ENCODE peak calls at places on chromosomes 12 and 14, in seven cellular contexts. One of them, this sample, is unnamed.
A peak's percentile ranks its signal among the peaks of the same experiment; 100 is the strongest.

GRCh38 chr12:94094700-94095099 is 53.7 kb upstream of the PLXNC1 start:
- DNase-seq in A673: no peak
- DNase-seq in IMR-90: no peak
- DNase-seq in GM10248: no peak
- DNase-seq in AG09309: no peak
- DNase-seq in upper lobe of right lung: no peak
- DNase-seq in neural crest cell: no peak
- DNase-seq in this sample: no peak

GRCh38 chr14:101758913-101759593 is 2.5 kb upstream of the PPP2R5C start:
- DNase-seq in A673: no peak
- DNase-seq in IMR-90: no peak
- DNase-seq in GM10248: no peak
- DNase-seq in AG09309: no peak
- DNase-seq in upper lobe of right lung: no peak
- DNase-seq in neural crest cell: no peak
- DNase-seq in this sample: no peak

GRCh38 chr12:57069522-57069921 is 9.1 kb downstream of the NEMP1 start:
- DNase-seq in A673: peak; percentile 86
- DNase-seq in IMR-90: peak; percentile 87
- DNase-seq in GM10248: peak; percentile 65
- DNase-seq in AG09309: peak; percentile 76
- DNase-seq in upper lobe of right lung: no peak
- DNase-seq in neural crest cell: peak; percentile 48
- DNase-seq in this sample: no peak

GRCh38 chr12:102401087-102401486 is 79.3 kb downstream of the IGF1 start:
- DNase-seq in A673: no peak
- DNase-seq in IMR-90: no peak
- DNase-seq in GM10248: no peak
- DNase-seq in AG09309: no peak
- DNase-seq in upper lobe of right lung: no peak
- DNase-seq in neural crest cell: no peak
- DNase-seq in this sample: no peak

GRCh38 chr12:96445743-96446655 is 43.4 kb upstream of the CFAP54 start:
- DNase-seq in A673: peak; percentile 73
- DNase-seq in IMR-90: peak; percentile 99
- DNase-seq in GM10248: peak; percentile 58
- DNase-seq in AG09309: peak; percentile 70
- DNase-seq in upper lobe of right lung: no peak
- DNase-seq in neural crest cell: no peak
- DNase-seq in this sample: no peak

GRCh38 chr12:24728366-24728765 is 220.5 kb downstream of the BCAT1 start:
- DNase-seq in A673: peak; percentile 63
- DNase-seq in IMR-90: peak; percentile 55
- DNase-seq in GM10248: peak; percentile 28
- DNase-seq in AG09309: peak; percentile 14
- DNase-seq in upper lobe of right lung: no peak
- DNase-seq in neural crest cell: no peak
- DNase-seq in this sample: no peak

GRCh38 chr12:13211191-13211858 is 14.8 kb downstream of the EMP1 start:
- DNase-seq in A673: no peak
- DNase-seq in IMR-90: peak; percentile 34
- DNase-seq in GM10248: no peak
- DNase-seq in AG09309: no peak
- DNase-seq in upper lobe of right lung: no peak
- DNase-seq in neural crest cell: no peak
- DNase-seq in this sample: no peak

GRCh38 chr14:68939893-68940613 is 39.0 kb downstream of the ACTN1 start:
- DNase-seq in A673: peak; percentile 89
- DNase-seq in IMR-90: peak; percentile 97
- DNase-seq in GM10248: no peak
- DNase-seq in AG09309: peak; percentile 87
- DNase-seq in upper lobe of right lung: no peak
- DNase-seq in neural crest cell: no peak
- DNase-seq in this sample: peak; percentile 98

GRCh38 chr14:51147183-51147582 is 52.3 kb upstream of the TRIM9 start:
- DNase-seq in A673: no peak
- DNase-seq in IMR-90: no peak
- DNase-seq in GM10248: no peak
- DNase-seq in AG09309: no peak
- DNase-seq in upper lobe of right lung: no peak
- DNase-seq in neural crest cell: no peak
- DNase-seq in this sample: no peak

GRCh38 chr12:130702966-130703732 is 12.9 kb downstream of the RIMBP2 start:
- DNase-seq in A673: no peak
- DNase-seq in IMR-90: no peak
- DNase-seq in GM10248: no peak
- DNase-seq in AG09309: no peak
- DNase-seq in upper lobe of right lung: no peak
- DNase-seq in neural crest cell: no peak
- DNase-seq in this sample: no peak

GRCh38 chr14:97719043-97719442 is 921.9 kb downstream of the VRK1 start:
- DNase-seq in A673: no peak
- DNase-seq in IMR-90: no peak
- DNase-seq in GM10248: no peak
- DNase-seq in AG09309: no peak
- DNase-seq in upper lobe of right lung: no peak
- DNase-seq in neural crest cell: no peak
- DNase-seq in this sample: no peak

DNA sequence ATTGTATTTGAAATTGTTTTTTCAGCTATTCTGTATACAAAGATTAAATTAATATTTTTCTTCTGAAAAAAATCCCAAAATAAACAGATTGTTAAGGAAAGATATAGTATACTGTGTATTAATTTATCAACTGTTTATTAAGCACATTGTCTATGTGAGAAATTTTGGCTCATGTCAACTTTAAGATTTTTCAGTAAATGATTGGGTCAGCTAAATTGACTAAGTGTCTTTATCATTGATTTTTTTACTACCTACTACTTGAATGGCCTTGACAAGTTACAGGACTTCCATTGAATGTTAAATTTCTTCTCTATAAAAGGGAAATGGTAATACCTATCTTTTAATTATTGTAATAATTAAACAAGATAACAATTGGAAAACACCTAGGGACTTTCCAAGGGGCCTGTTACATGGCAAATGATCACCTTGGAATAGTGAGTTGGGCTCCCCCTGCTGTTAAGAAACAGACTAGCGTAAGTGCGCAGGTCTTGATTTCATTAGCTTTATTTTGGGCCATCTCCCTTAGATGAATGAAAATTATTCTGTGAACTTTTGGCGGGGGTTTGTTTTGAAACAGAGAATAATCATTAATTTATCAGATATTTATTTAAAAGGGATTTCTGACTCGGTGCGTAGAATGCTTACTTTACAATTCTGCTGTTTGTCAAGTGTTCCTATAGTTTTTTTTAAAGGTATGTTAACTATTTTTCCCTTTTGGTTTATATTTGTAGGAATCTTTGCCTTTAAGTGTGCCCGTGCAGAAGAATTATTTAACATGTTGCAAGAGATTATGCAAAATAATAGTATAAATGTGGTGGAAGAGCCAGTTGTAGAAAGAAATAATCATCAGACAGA is 14.5 kb upstream of the CCT2 start:
- DNase-seq in A673: peak; percentile 73
- DNase-seq in IMR-90: peak; percentile 69
- DNase-seq in GM10248: peak; percentile 52
- DNase-seq in AG09309: no peak
- DNase-seq in upper lobe of right lung: no peak
- DNase-seq in neural crest cell: peak; percentile 53
- DNase-seq in this sample: no peak
- TF ChIP-seq CTCF in A673: peak; percentile 92
- TF ChIP-seq CTCF in IMR-90: peak; percentile 77
- TF ChIP-seq CTCF in GM10248: peak; percentile 70
- TF ChIP-seq CTCF in AG09309: peak; percentile 75
- TF ChIP-seq CTCF in upper lobe of right lung: peak; percentile 85
- TF ChIP-seq CTCF in neural crest cell: peak; percentile 91
- TF ChIP-seq CTCF in this sample: peak; percentile 97

GRCh38 chr12:39165338-39165737 is 259.9 kb upstream of the CPNE8 start:
- DNase-seq in A673: no peak
- DNase-seq in IMR-90: no peak
- DNase-seq in GM10248: no peak
- DNase-seq in AG09309: no peak
- DNase-seq in upper lobe of right lung: no peak
- DNase-seq in neural crest cell: no peak
- DNase-seq in this sample: no peak

GRCh38 chr12:39157696-39158342 is 252.4 kb upstream of the CPNE8 start:
- DNase-seq in A673: no peak
- DNase-seq in IMR-90: no peak
- DNase-seq in GM10248: no peak
- DNase-seq in AG09309: no peak
- DNase-seq in upper lobe of right lung: no peak
- DNase-seq in neural crest cell: no peak
- DNase-seq in this sample: no peak

GRCh38 chr12:39161686-39162085 is 256.3 kb upstream of the CPNE8 start:
- DNase-seq in A673: no peak
- DNase-seq in IMR-90: no peak
- DNase-seq in GM10248: no peak
- DNase-seq in AG09309: no peak
- DNase-seq in upper lobe of right lung: no peak
- DNase-seq in neural crest cell: no peak
- DNase-seq in this sample: no peak
- TF ChIP-seq CTCF in A673: no peak
- TF ChIP-seq CTCF in IMR-90: no peak
- TF ChIP-seq CTCF in GM10248: no peak
- TF ChIP-seq CTCF in AG09309: no peak
- TF ChIP-seq CTCF in upper lobe of right lung: no peak
- TF ChIP-seq CTCF in neural crest cell: no peak
- TF ChIP-seq CTCF in this sample: no peak

DNA sequence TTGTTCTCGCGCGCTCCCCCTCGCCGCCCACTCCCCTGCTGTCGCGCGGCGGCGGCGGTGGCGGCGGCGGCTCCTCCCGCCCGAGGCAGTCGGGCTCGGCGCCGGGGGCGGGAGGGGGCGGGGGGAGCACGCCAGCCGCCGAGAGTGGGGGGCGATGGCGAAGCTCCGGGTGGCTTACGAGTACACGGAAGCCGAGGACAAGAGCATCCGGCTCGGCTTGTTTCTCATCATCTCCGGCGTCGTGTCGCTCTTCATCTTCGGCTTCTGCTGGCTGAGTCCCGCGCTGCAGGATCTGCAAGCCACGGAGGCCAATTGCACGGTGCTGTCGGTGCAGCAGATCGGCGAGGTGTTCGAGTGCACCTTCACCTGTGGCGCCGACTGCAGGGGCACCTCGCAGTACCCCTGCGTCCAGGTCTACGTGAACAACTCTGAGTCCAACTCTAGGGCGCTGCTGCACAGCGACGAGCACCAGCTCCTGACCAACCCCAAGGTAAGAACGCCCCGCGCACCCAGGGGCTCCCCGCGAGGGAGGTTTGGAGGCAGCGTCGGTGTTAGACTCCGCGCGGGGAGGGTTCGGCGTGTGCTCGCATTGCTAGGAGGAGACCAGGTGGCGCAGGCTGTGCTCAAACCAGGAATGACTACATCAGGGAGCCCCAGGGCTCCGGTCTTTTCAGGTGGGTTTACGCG is 634 bp downstream of the KCNMB4 start:
- DNase-seq in A673: peak; percentile 65
- DNase-seq in IMR-90: peak; percentile 31
- DNase-seq in GM10248: peak; percentile 59
- DNase-seq in AG09309: no peak
- DNase-seq in upper lobe of right lung: peak; percentile 67
- DNase-seq in neural crest cell: peak; percentile 41
- DNase-seq in this sample: peak; percentile 78
- TF ChIP-seq CTCF in A673: no peak
- TF ChIP-seq CTCF in IMR-90: no peak
- TF ChIP-seq CTCF in GM10248: no peak
- TF ChIP-seq CTCF in AG09309: no peak
- TF ChIP-seq CTCF in upper lobe of right lung: no peak
- TF ChIP-seq CTCF in neural crest cell: peak; percentile 10
- TF ChIP-seq CTCF in this sample: no peak

DNA sequence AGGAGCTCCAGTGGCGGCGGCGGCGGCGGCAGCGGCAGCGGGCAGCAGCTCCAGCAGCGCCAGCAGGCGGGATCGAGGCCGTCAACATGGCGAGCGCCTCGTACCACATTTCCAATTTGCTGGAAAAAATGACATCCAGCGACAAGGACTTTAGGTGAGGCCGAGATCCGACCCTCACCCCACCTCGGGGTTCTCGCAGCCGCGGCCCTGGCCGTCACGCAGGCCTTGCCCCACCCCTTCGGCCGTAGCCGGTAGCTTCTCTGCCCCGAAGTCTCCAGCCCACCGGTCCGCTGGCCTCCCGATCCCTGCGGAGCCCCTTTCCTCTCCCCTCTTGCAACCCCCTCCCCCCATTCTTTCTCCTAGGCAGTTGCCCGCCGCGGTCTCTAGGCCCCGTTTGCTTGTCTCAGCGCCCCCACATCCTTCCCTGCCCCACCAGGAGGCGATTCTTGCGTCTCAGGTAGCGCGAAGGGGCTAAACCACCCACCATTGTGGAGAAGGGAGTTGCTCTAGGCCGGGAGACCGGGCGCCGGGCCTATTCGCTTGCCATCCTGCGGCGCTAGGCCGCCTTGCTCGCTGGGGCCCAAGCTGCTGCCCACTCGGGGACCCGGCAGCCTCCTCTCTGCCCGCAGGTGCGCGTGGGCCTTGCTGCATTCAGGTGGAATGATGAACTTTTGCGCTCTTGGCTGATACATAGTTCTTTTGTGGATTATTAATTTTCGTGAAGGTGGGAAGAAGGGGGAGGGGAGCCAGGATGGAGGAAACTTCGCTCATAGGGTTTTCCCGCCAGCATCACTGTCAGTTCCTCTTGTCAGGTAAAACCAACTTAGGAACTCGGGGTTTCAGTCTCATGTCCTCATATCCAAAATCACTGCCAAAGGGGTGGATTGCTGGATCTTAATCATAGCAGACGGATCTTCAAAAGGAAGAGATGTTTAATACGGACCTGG is 747 bp downstream of the CAND1 start:
- DNase-seq in A673: peak; percentile 55
- DNase-seq in IMR-90: no peak
- DNase-seq in GM10248: peak; percentile 27
- DNase-seq in AG09309: no peak
- DNase-seq in upper lobe of right lung: peak; percentile 81
- DNase-seq in neural crest cell: peak; percentile 41
- DNase-seq in this sample: no peak
- TF ChIP-seq CTCF in A673: no peak
- TF ChIP-seq CTCF in IMR-90: no peak
- TF ChIP-seq CTCF in GM10248: no peak
- TF ChIP-seq CTCF in AG09309: no peak
- TF ChIP-seq CTCF in upper lobe of right lung: no peak
- TF ChIP-seq CTCF in neural crest cell: no peak
- TF ChIP-seq CTCF in this sample: peak; percentile 46

GRCh38 chr14:99441157-99441870 is 39.3 kb downstream of the SETD3 start:
- DNase-seq in A673: peak; percentile 15
- DNase-seq in IMR-90: no peak
- DNase-seq in GM10248: no peak
- DNase-seq in AG09309: no peak
- DNase-seq in upper lobe of right lung: no peak
- DNase-seq in neural crest cell: no peak
- DNase-seq in this sample: no peak
- TF ChIP-seq CTCF in A673: peak; percentile 20
- TF ChIP-seq CTCF in IMR-90: peak; percentile 19
- TF ChIP-seq CTCF in GM10248: no peak
- TF ChIP-seq CTCF in AG09309: no peak
- TF ChIP-seq CTCF in upper lobe of right lung: no peak
- TF ChIP-seq CTCF in neural crest cell: peak; percentile 33
- TF ChIP-seq CTCF in this sample: peak; percentile 37

This sample was measured in chondrocyte.